ENCODE peak calls at places on chromosomes 4 and X, in four cellular contexts. One of them, this sample, is unnamed.

GRCh38 chrX:150200820-150201287 is 162.3 kb upstream of the MAMLD1 start:
- DNase-seq in NB4: peak
- DNase-seq in transverse colon: peak
- DNase-seq in neural crest cell: no peak
- DNase-seq in this sample: peak

GRCh38 chr4:95431678-95432077 is 117.1 kb downstream of the UNC5C start:
- DNase-seq in NB4: no peak
- DNase-seq in transverse colon: no peak
- DNase-seq in neural crest cell: no peak
- DNase-seq in this sample: no peak

GRCh38 chrX:107935664-107936433 is 46.3 kb downstream of the TEX13B start:
- DNase-seq in NB4: no peak
- DNase-seq in transverse colon: no peak
- DNase-seq in neural crest cell: no peak
- DNase-seq in this sample: no peak

GRCh38 chr4:71974681-71975080 is 57.1 kb upstream of the NPFFR2 start:
- DNase-seq in NB4: no peak
- DNase-seq in transverse colon: no peak
- DNase-seq in neural crest cell: no peak
- DNase-seq in this sample: peak

GRCh38 chrX:44898411-44899221 is 25.6 kb downstream of the KDM6A start:
- DNase-seq in NB4: no peak
- DNase-seq in transverse colon: no peak
- DNase-seq in neural crest cell: no peak
- DNase-seq in this sample: no peak

GRCh38 chrX:134990475-134991473 is at the start of gene SMIM10:
- DNase-seq in NB4: peak
- DNase-seq in transverse colon: peak
- DNase-seq in neural crest cell: peak
- DNase-seq in this sample: peak

GRCh38 chr4:118941149-118941548 is 52.5 kb downstream of the SYNPO2 start:
- DNase-seq in NB4: peak
- DNase-seq in transverse colon: peak
- DNase-seq in neural crest cell: no peak
- DNase-seq in this sample: no peak

GRCh38 chr4:7293703-7294102 is 101.4 kb downstream of the SORCS2 start:
- DNase-seq in NB4: no peak
- DNase-seq in transverse colon: no peak
- DNase-seq in neural crest cell: no peak
- DNase-seq in this sample: no peak

GRCh38 chr4:118967393-118967792 is 78.7 kb downstream of the SYNPO2 start:
- DNase-seq in NB4: peak
- DNase-seq in transverse colon: no peak
- DNase-seq in neural crest cell: no peak
- DNase-seq in this sample: peak

GRCh38 chr4:52982246-52982950 is 120.3 kb downstream of the RASL11B start:
- DNase-seq in NB4: peak
- DNase-seq in transverse colon: no peak
- DNase-seq in neural crest cell: no peak
- DNase-seq in this sample: peak

GRCh38 chr4:64430933-64431332 is 21.7 kb upstream of the TECRL start:
- DNase-seq in NB4: no peak
- DNase-seq in transverse colon: no peak
- DNase-seq in neural crest cell: no peak
- DNase-seq in this sample: no peak

GRCh38 chr4:144489831-144490230 is 156.1 kb upstream of the HHIP start:
- DNase-seq in NB4: no peak
- DNase-seq in transverse colon: no peak
- DNase-seq in neural crest cell: no peak
- DNase-seq in this sample: no peak

GRCh38 chrX:30220646-30221045 is 5.3 kb downstream of the MAGEB2 start:
- DNase-seq in NB4: no peak
- DNase-seq in transverse colon: no peak
- DNase-seq in neural crest cell: no peak
- DNase-seq in this sample: no peak

GRCh38 chr4:40482985-40483647 is 146.5 kb downstream of the RBM47 start:
- DNase-seq in NB4: no peak
- DNase-seq in transverse colon: no peak
- DNase-seq in neural crest cell: no peak
- DNase-seq in this sample: no peak

GRCh38 chrX:133365886-133366611 is 49.2 kb downstream of the GPC4 start:
- DNase-seq in NB4: no peak
- DNase-seq in transverse colon: no peak
- DNase-seq in neural crest cell: no peak
- DNase-seq in this sample: no peak

GRCh38 chr4:154611833-154612232 is 623 bp downstream of the FGG start:
- DNase-seq in NB4: no peak
- DNase-seq in transverse colon: no peak
- DNase-seq in neural crest cell: no peak
- DNase-seq in this sample: no peak

GRCh38 chr4:2462218-2462991 is 6.5 kb upstream of the RNF4 start:
- DNase-seq in NB4: peak
- DNase-seq in transverse colon: peak
- DNase-seq in neural crest cell: peak
- DNase-seq in this sample: peak

GRCh38 chr4:48796927-48797679 is 17.0 kb upstream of the FRYL start:
- DNase-seq in NB4: no peak
- DNase-seq in transverse colon: no peak
- DNase-seq in neural crest cell: no peak
- DNase-seq in this sample: no peak

GRCh38 chr4:26856906-26857277 is 3.7 kb upstream of the STIM2 start:
- DNase-seq in NB4: no peak
- DNase-seq in transverse colon: no peak
- DNase-seq in neural crest cell: no peak
- DNase-seq in this sample: no peak

GRCh38 chr4:146637853-146638800 is 566 bp upstream of the POU4F2 start:
- DNase-seq in NB4: no peak
- DNase-seq in transverse colon: no peak
- DNase-seq in neural crest cell: no peak
- DNase-seq in this sample: no peak

GRCh38 chr4:128275351-128275750 is 12.3 kb downstream of the PGRMC2 start:
- DNase-seq in NB4: no peak
- DNase-seq in transverse colon: no peak
- DNase-seq in neural crest cell: no peak
- DNase-seq in this sample: no peak

GRCh38 chr4:186500721-186501304 is 54.6 kb downstream of the MTNR1A start:
- DNase-seq in NB4: no peak
- DNase-seq in transverse colon: no peak
- DNase-seq in neural crest cell: no peak
- DNase-seq in this sample: no peak
- TF ChIP-seq CTCF in NB4: no peak
- TF ChIP-seq CTCF in transverse colon: no peak
- TF ChIP-seq CTCF in neural crest cell: no peak
- TF ChIP-seq CTCF in this sample: no peak

GRCh38 chrX:49878128-49878833 is 1.0 kb upstream of the USP27X start:
- DNase-seq in NB4: no peak
- DNase-seq in transverse colon: peak
- DNase-seq in neural crest cell: no peak
- DNase-seq in this sample: no peak

GRCh38 chrX:49877397-49878101 is 1.7 kb upstream of the USP27X start:
- DNase-seq in NB4: no peak
- DNase-seq in transverse colon: no peak
- DNase-seq in neural crest cell: no peak
- DNase-seq in this sample: no peak

GRCh38 chrX:49880668-49881067 is 1.4 kb downstream of the USP27X start:
- DNase-seq in NB4: no peak
- DNase-seq in transverse colon: no peak
- DNase-seq in neural crest cell: no peak
- DNase-seq in this sample: no peak

GRCh38 chrX:49879656-49880277 is 483 bp downstream of the USP27X start:
- DNase-seq in NB4: no peak
- DNase-seq in transverse colon: no peak
- DNase-seq in neural crest cell: no peak
- DNase-seq in this sample: no peak

DNA sequence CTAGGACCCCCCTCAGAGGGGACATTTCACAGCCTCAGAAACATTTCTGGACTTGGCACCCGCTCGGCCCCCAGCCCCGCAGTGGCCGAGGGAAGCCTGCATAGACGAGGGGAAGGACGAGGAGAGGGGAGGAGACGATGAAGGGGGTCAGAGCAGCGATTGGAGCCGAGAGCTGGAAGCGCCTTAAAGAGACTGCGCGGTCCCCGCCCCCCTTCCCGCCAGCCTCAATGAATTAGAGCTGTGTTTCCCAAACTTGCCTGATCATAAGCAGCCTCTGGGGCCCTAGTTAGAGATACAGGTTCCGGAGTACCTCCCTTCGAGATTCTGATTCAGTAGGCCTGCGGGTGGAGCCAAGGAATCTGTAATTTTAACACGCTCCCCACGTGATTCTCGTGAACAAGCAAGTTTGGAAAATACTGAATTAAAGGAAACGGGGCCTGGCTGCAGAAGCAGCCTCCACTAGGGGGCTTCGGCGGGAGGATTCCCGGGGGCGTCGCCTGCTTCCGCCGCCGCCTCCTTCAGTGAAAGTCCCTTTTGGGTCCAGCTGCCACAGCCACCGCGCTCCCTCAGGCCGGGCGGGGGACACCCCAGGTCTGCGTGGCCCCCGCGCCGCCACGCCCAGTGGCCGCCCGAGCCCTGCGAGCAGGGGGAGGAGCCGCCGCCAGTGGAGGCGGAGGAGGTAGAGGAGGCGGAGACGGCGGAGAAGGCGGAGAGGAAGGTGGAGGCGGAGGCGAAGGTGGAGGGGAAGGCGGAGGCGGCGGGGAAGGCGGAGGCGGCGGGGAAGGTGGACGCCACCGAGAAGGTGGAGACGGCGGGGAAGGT is at the start of gene USP27X:
- DNase-seq in NB4: peak
- DNase-seq in transverse colon: peak
- DNase-seq in neural crest cell: peak
- DNase-seq in this sample: peak
- TF ChIP-seq CTCF in NB4: peak
- TF ChIP-seq CTCF in transverse colon: peak
- TF ChIP-seq CTCF in neural crest cell: peak
- TF ChIP-seq CTCF in this sample: peak

DNA sequence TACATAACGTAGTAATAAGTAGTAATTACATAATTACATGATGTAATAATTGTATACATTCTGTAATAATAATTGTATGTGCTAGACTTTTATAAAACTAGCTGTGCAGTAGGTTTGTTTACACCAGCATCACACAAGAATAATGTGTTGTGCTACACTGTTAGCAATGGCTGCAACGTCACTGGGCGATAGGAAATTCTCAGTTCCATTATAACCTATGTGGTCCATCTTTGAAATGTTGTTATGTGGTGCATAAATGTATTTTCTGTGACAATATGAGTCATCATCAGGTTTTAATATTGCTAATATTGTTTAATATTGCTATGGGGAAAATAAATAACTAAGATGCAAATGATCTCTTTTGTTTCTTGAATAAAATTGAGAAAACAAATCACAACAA is 46.0 kb upstream of the ATP8A1 start:
- DNase-seq in NB4: no peak
- DNase-seq in transverse colon: no peak
- DNase-seq in neural crest cell: no peak
- DNase-seq in this sample: no peak
- TF ChIP-seq CTCF in NB4: no peak
- TF ChIP-seq CTCF in transverse colon: no peak
- TF ChIP-seq CTCF in neural crest cell: no peak
- TF ChIP-seq CTCF in this sample: no peak

DNA sequence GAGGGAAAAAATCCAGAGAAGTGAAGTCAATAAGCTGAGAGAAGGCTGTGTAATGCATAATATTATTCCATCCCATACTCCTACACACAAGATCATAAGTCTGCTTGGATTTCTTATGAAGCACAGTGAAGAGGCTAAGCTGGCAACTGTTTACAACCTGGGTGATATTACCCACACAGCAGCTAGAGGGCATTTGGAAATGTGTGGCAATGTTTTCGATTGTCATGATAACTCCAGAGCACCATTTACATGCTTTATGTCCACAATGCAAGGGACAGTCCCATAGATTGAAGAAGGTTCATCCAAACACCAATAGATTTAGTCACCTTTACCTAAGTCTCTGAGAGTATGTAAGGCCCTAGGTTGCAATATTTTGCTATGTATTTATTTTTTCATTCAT is 412.2 kb downstream of the PPP3CA start:
- DNase-seq in NB4: peak
- DNase-seq in transverse colon: no peak
- DNase-seq in neural crest cell: no peak
- DNase-seq in this sample: no peak
- TF ChIP-seq CTCF in NB4: no peak
- TF ChIP-seq CTCF in transverse colon: peak
- TF ChIP-seq CTCF in neural crest cell: peak
- TF ChIP-seq CTCF in this sample: no peak

DNA sequence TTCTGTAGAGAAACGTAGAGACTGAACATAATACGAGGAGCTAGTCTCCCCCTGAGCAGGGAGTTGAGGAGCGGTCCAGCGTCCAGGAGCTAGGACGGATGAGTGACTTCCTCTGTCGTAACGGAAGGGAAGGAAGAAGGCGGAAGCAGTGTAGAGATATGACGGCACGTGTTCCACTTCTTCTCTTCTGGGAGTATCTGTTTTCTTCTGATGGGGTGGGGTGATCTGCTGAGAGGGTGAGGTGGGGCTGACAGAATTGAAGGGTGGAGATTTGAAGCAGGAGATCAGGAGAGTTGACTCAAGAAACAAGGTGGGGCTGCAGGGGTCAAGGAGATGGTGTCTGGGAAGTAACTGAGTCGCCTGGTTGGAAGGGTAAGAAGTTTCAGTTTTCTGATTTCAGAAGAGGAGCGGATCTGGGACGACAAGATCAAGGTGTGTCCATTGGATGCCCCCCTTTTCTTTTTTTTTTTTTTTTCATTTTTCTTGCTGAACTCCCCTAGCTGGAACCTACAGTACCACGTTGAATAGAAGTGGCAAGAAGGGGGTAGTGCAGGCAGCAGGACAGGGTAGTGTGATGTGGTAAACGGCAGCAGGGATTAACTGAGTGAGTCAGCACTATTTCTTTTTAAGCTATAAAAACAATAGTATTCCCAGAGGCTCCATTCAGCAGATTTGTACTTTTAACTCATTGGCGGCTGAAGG is 50.7 kb upstream of the SETD7 start:
- DNase-seq in NB4: no peak
- DNase-seq in transverse colon: no peak
- DNase-seq in neural crest cell: no peak
- DNase-seq in this sample: no peak
- TF ChIP-seq CTCF in NB4: no peak
- TF ChIP-seq CTCF in transverse colon: no peak
- TF ChIP-seq CTCF in neural crest cell: no peak
- TF ChIP-seq CTCF in this sample: no peak

DNA sequence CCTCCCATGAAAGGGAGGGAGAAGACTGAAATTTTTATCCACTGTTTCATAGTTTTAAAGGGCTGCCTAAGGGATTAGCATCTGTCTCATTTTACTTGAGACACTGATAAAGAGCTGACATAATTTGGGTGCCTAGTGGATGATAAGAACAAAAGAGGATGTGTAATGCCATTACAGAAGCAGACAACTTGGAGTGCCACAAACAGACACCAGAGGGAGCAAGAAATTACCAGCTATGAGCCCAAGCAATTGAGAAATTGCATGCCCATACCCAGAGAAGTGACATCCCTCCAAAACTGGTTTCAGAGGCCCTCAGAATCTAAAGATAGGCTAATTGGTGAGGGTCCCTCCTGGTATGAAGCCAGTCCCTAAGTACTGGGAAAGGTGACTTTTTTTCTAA is 38.5 kb upstream of the POU3F4 start:
- DNase-seq in NB4: peak
- DNase-seq in transverse colon: peak
- DNase-seq in neural crest cell: peak
- DNase-seq in this sample: peak
- TF ChIP-seq CTCF in NB4: peak
- TF ChIP-seq CTCF in transverse colon: peak
- TF ChIP-seq CTCF in neural crest cell: peak
- TF ChIP-seq CTCF in this sample: peak

This sample was measured in astrocyte of the cerebellum.